ENCODE peak calls at places on chromosomes 2 and 18, in six cellular contexts. M is MM.1S, O is adrenal gland, K is fibroblast of pulmonary artery, Z is GM12878, S is progenitor cell of endocrine pancreas. I is an unnamed sample.

GRCh38 chr2:1788478-1788959 is 44.2 kb upstream of the PXDN start:
- DNase-seq in Z (no peak), K (no peak), S (no peak), O (no peak), M (no peak), I (no peak)

GRCh38 chr2:30664761-30665358 is 142.4 kb downstream of the CAPN13 start:
- DNase-seq in Z (no peak), M (no peak), O (no peak), K (peak), S (no peak), I (no peak)

GRCh38 chr2:59295524-59296162 is 1054.5 kb upstream of the FANCL start:
- DNase-seq in S (no peak), M (no peak), Z (no peak), K (no peak), O (no peak), I (no peak)

GRCh38 chr2:79935771-79936657 is 368.5 kb downstream of the LRRTM1 start:
- DNase-seq in M (peak), Z (no peak), K (peak), S (peak), O (peak), I (no peak)

GRCh38 chr2:119487434-119488244 is 36.6 kb downstream of the SCTR start:
- DNase-seq in Z (peak), O (no peak), K (no peak), M (no peak), S (peak), I (peak)

GRCh38 chr2:166448106-166448505 is 45.9 kb downstream of the SCN7A start:
- DNase-seq in K (no peak), M (no peak), Z (no peak), S (no peak), O (no peak), I (no peak)

GRCh38 chr2:135490381-135490780 is 40.6 kb downstream of the ZRANB3 start:
- DNase-seq in Z (no peak), S (no peak), K (peak), M (no peak), O (no peak), I (no peak)

GRCh38 chr2:20515293-20516220 is 68.7 kb downstream of the RHOB start:
- DNase-seq in M (no peak), Z (no peak), S (no peak), K (no peak), O (no peak), I (no peak)

GRCh38 chr18:78915446-78916008 is 64.1 kb upstream of the SALL3 start:
- DNase-seq in Z (no peak), O (no peak), M (no peak), S (no peak), K (no peak), I (no peak)

GRCh38 chr2:54360055-54360792 is 95.9 kb upstream of the SPTBN1 start:
- DNase-seq in M (no peak), S (no peak), O (peak), Z (no peak), K (peak), I (no peak)

GRCh38 chr2:226184940-226185575 is 614.6 kb downstream of the IRS1 start:
- DNase-seq in S (no peak), O (no peak), Z (no peak), M (no peak), K (peak), I (no peak)

GRCh38 chr2:164910091-164910899 is 45.0 kb downstream of the SLC38A11 start:
- DNase-seq in S (no peak), M (peak), Z (no peak), K (peak), O (peak), I (no peak)

GRCh38 chr2:102264952-102265351 is 46.4 kb upstream of the IL1RL1 start:
- DNase-seq in O (no peak), Z (no peak), S (no peak), K (no peak), M (no peak), I (no peak)

GRCh38 chr2:227817940-227818568 is 4.4 kb downstream of the CCL20 start:
- DNase-seq in Z (peak), S (no peak), O (peak), M (no peak), K (peak), I (no peak)

GRCh38 chr2:193348055-193348454 is 1153.3 kb upstream of the TMEFF2 start:
- DNase-seq in O (no peak), K (no peak), M (no peak), S (no peak), Z (no peak), I (no peak)

GRCh38 chr2:53188846-53189245 is 578.8 kb upstream of the CHAC2 start:
- DNase-seq in O (no peak), K (no peak), S (no peak), M (no peak), Z (no peak), I (no peak)

GRCh38 chr2:194301946-194302345 is 1355.1 kb upstream of the SLC39A10 start:
- DNase-seq in M (no peak), S (no peak), Z (no peak), K (no peak), O (no peak), I (no peak)

GRCh38 chr2:153105829-153106578 is 372.6 kb downstream of the RPRM start:
- DNase-seq in Z (no peak), M (no peak), O (peak), K (no peak), S (no peak), I (no peak)

GRCh38 chr18:59810183-59810582 is 89.6 kb upstream of the PMAIP1 start:
- DNase-seq in S (no peak), M (no peak), Z (no peak), O (no peak), K (no peak), I (no peak)

GRCh38 chr18:77147418-77147852 is 14.9 kb upstream of the MBP start:
- DNase-seq in S (no peak), O (no peak), K (peak), Z (no peak), M (no peak), I (no peak)

GRCh38 chr2:101064868-101065549 is 62.9 kb downstream of the RPL31 start:
- DNase-seq in K (peak), S (no peak), Z (no peak), M (no peak), O (no peak), I (no peak)

GRCh38 chr2:58634653-58635347 is 393.7 kb upstream of the FANCL start:
- DNase-seq in S (no peak), M (no peak), Z (no peak), O (no peak), K (no peak), I (no peak)

GRCh38 chr2:42957109-42958035 is 165.0 kb upstream of the HAAO start:
- DNase-seq in M (no peak), Z (no peak), O (no peak), K (no peak), S (no peak), I (no peak)

GRCh38 chr2:216803803-216804202 is 56.1 kb downstream of the TNP1 start:
- DNase-seq in M (no peak), S (no peak), Z (no peak), K (no peak), O (no peak), I (no peak)

GRCh38 chr2:71742953-71743601 is 289.7 kb downstream of the DYSF start:
- DNase-seq in K (peak), Z (no peak), O (peak), M (no peak), S (no peak), I (no peak)

GRCh38 chr2:219688560-219689445 is 61.4 kb downstream of the SLC4A3 start:
- DNase-seq in K (peak), Z (no peak), M (no peak), O (peak), S (no peak), I (no peak)

GRCh38 chr2:20561703-20562454 is 89.0 kb downstream of the HS1BP3 start:
- DNase-seq in K (peak), O (no peak), S (no peak), Z (no peak), M (no peak), I (no peak)

GRCh38 chr2:242030858-242031257 is 161.3 kb downstream of the RTP5 start:
- DNase-seq in S (no peak), M (no peak), Z (no peak), K (no peak), O (no peak), I (no peak)

GRCh38 chr2:170716851-170717598 is 1.9 kb downstream of the SP5 start:
- DNase-seq in K (peak), M (no peak), Z (no peak), S (peak), O (no peak), I (peak)

GRCh38 chr2:10297950-10298349 is 4.8 kb upstream of the HPCAL1 start:
- DNase-seq in O (peak), M (no peak), Z (no peak), K (peak), S (no peak), I (no peak)

GRCh38 chr2:226179010-226179409 is 620.6 kb downstream of the IRS1 start:
- DNase-seq in K (no peak), Z (no peak), S (no peak), O (no peak), M (no peak), I (no peak)

DNA sequence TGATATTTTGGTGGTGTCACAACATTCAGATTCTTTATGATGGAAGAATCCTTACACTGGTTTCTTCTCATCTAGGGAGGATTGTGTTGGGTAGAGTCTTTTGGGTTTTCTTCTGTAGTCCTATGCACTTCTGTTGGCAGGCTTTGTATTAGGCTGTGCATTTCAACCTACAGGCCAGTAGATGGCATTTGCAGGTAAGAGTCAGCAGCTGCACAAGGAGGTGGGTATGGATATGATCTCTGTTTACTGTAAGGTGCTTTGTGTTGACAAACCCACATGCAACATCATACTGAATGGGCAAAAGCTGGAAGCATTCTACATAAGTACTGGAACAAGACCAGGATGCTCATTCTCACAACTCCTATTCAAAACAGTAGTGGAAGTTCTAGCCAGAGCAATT is 656.8 kb downstream of the METTL4 start:
- DNase-seq in O (no peak), M (peak), K (peak), S (no peak), Z (no peak), I (no peak)
- TF ChIP-seq CTCF in O (no peak), M (peak), K (peak), S (peak), Z (peak), I (no peak)

DNA sequence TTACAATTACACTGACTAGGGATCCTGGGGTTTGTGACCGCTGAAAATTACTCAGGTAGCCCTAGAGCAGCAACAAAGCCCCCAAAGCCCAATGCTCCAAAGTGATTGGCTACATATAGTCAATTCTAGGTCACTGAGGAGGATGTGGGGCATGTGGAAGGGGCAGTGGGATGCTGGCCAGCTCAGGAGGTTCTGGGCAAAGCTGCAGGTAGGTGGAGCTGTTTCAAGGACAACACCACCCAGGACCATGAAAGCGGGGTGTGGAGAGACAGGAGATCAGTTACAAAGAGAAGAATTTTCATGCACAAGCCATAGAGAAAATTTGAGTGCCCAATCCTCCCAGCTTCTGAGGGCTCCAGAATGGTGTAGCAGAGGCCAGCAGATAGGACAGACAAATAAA is 75.0 kb upstream of the CCDC85A start:
- DNase-seq in Z (no peak), S (no peak), K (no peak), O (no peak), M (no peak), I (no peak)
- TF ChIP-seq CTCF in Z (no peak), S (peak), K (no peak), O (no peak), M (no peak), I (no peak)

DNA sequence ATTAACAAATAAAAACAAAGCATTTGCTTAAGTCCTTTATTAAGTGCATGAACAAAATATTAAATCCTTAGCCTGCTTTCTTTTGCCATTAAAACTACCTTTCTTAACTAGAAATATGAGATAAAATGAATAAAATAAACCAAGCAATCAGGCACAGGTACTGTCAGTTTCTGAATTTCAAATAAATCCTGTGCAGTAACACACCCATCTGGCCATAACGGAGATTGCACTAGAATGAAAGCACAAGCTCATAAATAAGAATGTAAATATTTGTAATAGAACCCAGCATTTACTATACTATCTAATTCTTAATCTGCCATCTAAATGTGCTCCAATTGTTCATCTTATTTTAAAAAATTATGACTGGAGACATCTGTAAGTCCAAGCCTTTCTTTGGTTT is 31.9 kb downstream of the PRKRA start:
- DNase-seq in Z (no peak), M (no peak), O (no peak), K (peak), S (no peak), I (no peak)
- TF ChIP-seq CTCF in Z (peak), M (no peak), O (no peak), K (peak), S (peak), I (peak)

GRCh38 chr2:232876071-232876977 is 6.3 kb downstream of the SNORC start:
- DNase-seq in Z (no peak), M (peak), S (peak), K (no peak), O (peak), I (peak)
- TF ChIP-seq CTCF in Z (peak), M (no peak), S (peak), K (no peak), O (no peak), I (peak)

DNA sequence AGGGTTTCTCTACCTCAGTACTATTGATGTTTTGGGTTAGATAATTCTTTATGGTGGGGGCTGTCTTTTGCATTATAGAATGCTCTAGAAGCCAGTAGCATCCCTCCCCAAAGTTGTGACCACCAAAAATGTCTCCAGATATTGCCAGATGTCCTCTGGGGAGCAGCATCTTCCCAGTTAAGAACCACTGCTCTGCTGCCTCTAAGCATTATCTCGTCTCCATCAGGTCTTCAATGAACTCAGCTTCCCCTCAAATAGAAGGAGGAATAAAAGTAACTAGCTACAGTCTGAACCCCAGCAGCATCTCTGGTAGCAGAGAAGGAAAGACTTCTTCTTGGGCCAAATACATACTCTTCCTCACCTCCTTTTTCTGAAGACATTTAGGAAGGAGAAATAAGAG is 244.1 kb downstream of the AGPS start:
- DNase-seq in M (no peak), S (no peak), Z (no peak), K (no peak), O (no peak), I (no peak)
- TF ChIP-seq CTCF in M (no peak), S (no peak), Z (no peak), K (no peak), O (no peak), I (no peak)

DNA sequence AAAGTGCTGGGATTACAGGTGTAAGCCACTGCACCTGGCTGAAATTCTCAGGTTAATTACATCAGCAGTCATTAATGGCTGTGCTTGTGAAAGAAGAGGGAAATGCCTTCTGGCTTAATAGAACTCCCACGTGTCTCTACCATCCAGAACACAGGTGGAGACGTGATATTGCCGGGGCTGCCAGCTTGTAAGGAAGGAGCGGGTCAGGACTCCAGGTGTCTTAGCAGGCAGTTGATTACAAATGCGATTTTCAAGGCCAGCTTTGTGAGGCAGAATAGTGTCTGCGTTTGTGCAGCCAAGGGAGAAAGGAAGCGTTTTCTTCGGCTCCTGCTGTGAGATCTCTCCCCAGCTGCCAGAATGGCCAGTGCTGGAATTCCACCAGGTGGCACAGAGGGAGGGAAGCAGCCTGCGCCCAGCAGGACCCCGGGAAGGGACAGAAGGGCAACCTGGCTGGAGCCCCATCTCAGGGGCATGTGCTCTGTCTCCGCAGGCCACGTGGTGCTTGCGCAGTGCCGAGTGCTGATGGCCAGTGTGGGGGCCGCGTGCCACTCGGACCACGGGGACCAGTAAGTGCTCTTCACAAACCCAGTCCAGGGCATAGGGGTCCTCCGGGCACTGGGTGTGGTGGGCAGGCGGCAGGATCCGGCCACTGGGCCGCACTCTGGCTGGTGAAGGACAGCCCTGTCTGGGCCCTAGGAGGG is 3.7 kb upstream of the ESPNL start:
- DNase-seq in O (no peak), M (no peak), Z (no peak), K (no peak), S (no peak), I (no peak)
- TF ChIP-seq CTCF in O (no peak), M (no peak), Z (no peak), K (no peak), S (no peak), I (no peak)

GRCh38 chr2:70558195-70558808 is 4.7 kb upstream of the TGFA start:
- DNase-seq in M (no peak), Z (no peak), S (no peak), K (no peak), O (no peak), I (no peak)
- TF ChIP-seq CTCF in M (no peak), Z (no peak), S (no peak), K (no peak), O (no peak), I (no peak)

DNA sequence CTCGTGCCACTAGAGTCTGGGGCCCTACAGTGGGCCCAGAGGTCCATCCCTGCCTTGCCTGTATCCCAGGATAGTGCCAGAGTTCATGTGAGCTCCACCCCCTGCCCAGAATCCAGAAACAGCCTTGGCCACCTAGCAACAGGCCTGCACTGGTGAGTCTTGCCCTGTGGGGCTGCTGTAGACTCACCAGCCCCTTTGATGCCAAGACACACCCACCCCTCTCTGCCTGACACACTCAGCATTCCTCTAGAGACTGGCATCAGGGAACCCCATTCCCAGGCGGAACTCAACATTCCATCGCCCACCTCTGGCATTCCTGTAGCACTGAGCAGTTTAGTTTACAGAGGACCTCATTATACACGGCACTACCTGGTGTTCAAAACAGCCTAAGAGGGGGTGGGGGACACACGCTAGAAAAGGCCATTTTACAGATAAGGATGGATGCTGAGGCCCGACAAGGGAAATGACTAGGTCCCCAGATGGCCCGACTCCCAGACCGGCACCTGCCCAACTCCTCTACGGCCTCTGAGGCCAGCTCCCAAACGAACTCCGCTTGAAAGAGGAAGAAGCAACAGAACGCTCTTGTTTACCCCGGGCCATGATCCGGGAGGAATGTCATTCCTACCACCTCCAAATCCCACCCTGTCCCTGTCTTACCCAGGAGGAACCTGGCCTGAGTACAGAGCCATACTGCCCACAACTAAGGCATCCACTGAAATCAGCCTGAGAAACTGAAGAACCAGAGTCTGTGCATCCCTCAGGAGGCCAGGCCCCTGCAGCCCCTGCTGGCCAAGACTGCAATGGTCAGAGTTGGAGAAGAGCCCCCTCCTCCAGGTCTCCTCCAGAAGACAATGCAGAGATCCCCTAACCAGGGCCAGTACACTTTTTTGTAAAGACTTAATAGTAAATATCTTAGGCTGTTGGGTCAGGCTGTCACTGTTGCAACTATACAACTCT is 180.2 kb downstream of the TNS1 start:
- DNase-seq in S (no peak), O (peak), M (no peak), K (peak), Z (no peak), I (no peak)
- TF ChIP-seq CTCF in S (peak), O (no peak), M (no peak), K (no peak), Z (no peak), I (no peak)

GRCh38 chr2:70498054-70498453 is 55.6 kb downstream of the TGFA start:
- DNase-seq in M (peak), K (no peak), O (no peak), S (no peak), Z (no peak), I (no peak)
- TF ChIP-seq CTCF in M (peak), K (no peak), O (no peak), S (peak), Z (peak), I (no peak)